ENCODE peak calls at places on chromosome 6, in eight cellular contexts. P, L, Z, Q, C, M, R and E are unnamed samples.
A peak's percentile ranks its signal among the peaks of the same experiment; 100 is the strongest.

GRCh38 chr6:122580731-122581130 is 29.5 kb upstream of the PKIB start:
- DNase-seq in P (peak; percentile 4), L (no peak), Z (peak; percentile 15), Q (no peak), C (no peak), M (no peak), R (no peak), E (peak; percentile 13)

GRCh38 chr6:83188501-83188900 is 4.6 kb downstream of the PGM3 start:
- DNase-seq in P (no peak), L (no peak), Z (no peak), Q (no peak), C (no peak), M (no peak), R (no peak), E (no peak)

GRCh38 chr6:6649824-6650349 is 61.4 kb downstream of the LY86 start:
- DNase-seq in P (no peak), L (no peak), Z (no peak), Q (no peak), C (no peak), M (no peak), R (no peak), E (no peak)

GRCh38 chr6:130076512-130076911 is 58.1 kb downstream of the L3MBTL3 start:
- DNase-seq in P (peak; percentile 6), L (no peak), Z (no peak), Q (no peak), C (no peak), M (no peak), R (no peak), E (no peak)

GRCh38 chr6:56570434-56571359 is 72.0 kb downstream of the DST start:
- DNase-seq in P (peak; percentile 60), L (peak; percentile 52), Z (no peak), Q (no peak), C (peak; percentile 20), M (no peak), R (no peak), E (peak; percentile 50)

GRCh38 chr6:14396826-14397517 is 279.4 kb downstream of the CD83 start:
- DNase-seq in P (no peak), L (no peak), Z (no peak), Q (peak; percentile 91), C (no peak), M (no peak), R (peak; percentile 29), E (no peak)

GRCh38 chr6:71091946-71092345 is 135.1 kb upstream of the B3GAT2 start:
- DNase-seq in P (no peak), L (no peak), Z (no peak), Q (no peak), C (no peak), M (no peak), R (no peak), E (no peak)

GRCh38 chr6:170099387-170099786 is 191.5 kb downstream of the DLL1 start:
- DNase-seq in P (no peak), L (no peak), Z (no peak), Q (peak; percentile 19), C (no peak), M (no peak), R (no peak), E (no peak)

GRCh38 chr6:90654806-90655205 is 67.9 kb upstream of the MAP3K7 start:
- DNase-seq in P (no peak), L (no peak), Z (no peak), Q (no peak), C (no peak), M (no peak), R (no peak), E (no peak)

GRCh38 chr6:99119109-99120031 is 171.6 kb upstream of the FBXL4 start:
- DNase-seq in P (peak; percentile 23), L (peak; percentile 54), Z (peak; percentile 12), Q (no peak), C (peak; percentile 27), M (no peak), R (peak; percentile 43), E (peak; percentile 57)

GRCh38 chr6:146785001-146785585 is 186.3 kb downstream of the ADGB start:
- DNase-seq in P (peak; percentile 36), L (peak; percentile 40), Z (peak; percentile 56), Q (no peak), C (peak; percentile 42), M (no peak), R (peak; percentile 31), E (peak; percentile 79)

GRCh38 chr6:32192608-32193039 is at the start of gene GPSM3:
- DNase-seq in P (no peak), L (peak; percentile 57), Z (no peak), Q (no peak), C (no peak), M (peak; percentile 59), R (peak; percentile 45), E (peak; percentile 91)

GRCh38 chr6:135250751-135251356 is 69.7 kb downstream of the MYB start:
- DNase-seq in P (peak; percentile 49), L (no peak), Z (no peak), Q (peak; percentile 56), C (no peak), M (no peak), R (no peak), E (no peak)

GRCh38 chr6:125022391-125022989 is 60.3 kb downstream of the RNF217 start:
- DNase-seq in P (no peak), L (peak; percentile 37), Z (no peak), Q (no peak), C (no peak), M (no peak), R (no peak), E (no peak)

GRCh38 chr6:158869010-158869603 is 49.9 kb upstream of the EZR start:
- DNase-seq in P (no peak), L (no peak), Z (peak; percentile 89), Q (no peak), C (peak; percentile 92), M (peak; percentile 53), R (peak; percentile 54), E (no peak)

GRCh38 chr6:44452725-44453124 is 65.2 kb downstream of the CDC5L start:
- DNase-seq in P (peak; percentile 51), L (peak; percentile 20), Z (no peak), Q (no peak), C (peak; percentile 61), M (no peak), R (no peak), E (no peak)

GRCh38 chr6:155483858-155484257 is 28.2 kb upstream of the NOX3 start:
- DNase-seq in P (peak; percentile 31), L (no peak), Z (no peak), Q (no peak), C (no peak), M (no peak), R (no peak), E (no peak)

GRCh38 chr6:150252714-150253444 is 110.0 kb downstream of the PPP1R14C start:
- DNase-seq in P (no peak), L (no peak), Z (peak; percentile 22), Q (no peak), C (no peak), M (no peak), R (peak; percentile 73), E (no peak)

GRCh38 chr6:156954191-156954590 is 177.0 kb downstream of the ARID1B start:
- DNase-seq in P (no peak), L (no peak), Z (no peak), Q (no peak), C (no peak), M (no peak), R (no peak), E (no peak)

GRCh38 chr6:16533721-16534136 is 227.5 kb downstream of the ATXN1 start:
- DNase-seq in P (no peak), L (no peak), Z (no peak), Q (no peak), C (peak; percentile 6), M (no peak), R (no peak), E (no peak)

GRCh38 chr6:80586242-80586641 is 479.8 kb downstream of the BCKDHB start:
- DNase-seq in P (no peak), L (no peak), Z (no peak), Q (no peak), C (no peak), M (no peak), R (no peak), E (no peak)

GRCh38 chr6:96237656-96238347 is 222.0 kb downstream of the FUT9 start:
- DNase-seq in P (no peak), L (no peak), Z (no peak), Q (no peak), C (no peak), M (no peak), R (no peak), E (no peak)

GRCh38 chr6:166728884-166729530 is 102.0 kb upstream of the RPS6KA2 start:
- DNase-seq in P (no peak), L (no peak), Z (no peak), Q (no peak), C (no peak), M (no peak), R (no peak), E (peak; percentile 86)
- TF ChIP-seq MAX in P (no peak), L (no peak), Z (no peak), Q (no peak), C (no peak), M (no peak), R (no peak), E (peak; percentile 88)

DNA sequence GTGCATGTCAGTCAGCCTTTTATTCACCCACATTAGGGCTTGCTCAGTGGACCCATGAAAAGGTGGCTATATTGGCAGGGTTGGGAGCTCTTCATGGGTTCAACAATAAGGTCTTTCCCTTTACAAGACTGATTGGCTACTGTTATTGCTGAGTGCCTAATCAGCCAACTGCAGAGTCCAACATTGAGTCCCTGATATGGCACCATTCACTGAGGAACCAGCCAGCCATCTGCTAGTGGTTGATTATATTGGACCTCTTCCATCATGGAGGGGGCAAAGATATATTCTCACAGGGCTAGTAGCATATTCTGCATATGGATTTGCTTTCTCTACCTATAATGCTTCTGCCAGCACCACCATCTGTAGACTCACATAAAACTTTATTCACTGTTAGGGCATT is 69.9 kb downstream of the CDKAL1 start:
- DNase-seq in P (no peak), L (no peak), Z (no peak), Q (no peak), C (no peak), M (no peak), R (no peak), E (no peak)
- H3K4me3 ChIP-seq in P (no peak overlapping the region), L (no peak overlapping the region), Z (no peak overlapping the region), Q (no peak overlapping the region), C (no peak overlapping the region), M (no peak overlapping the region), R (no peak overlapping the region), E (no peak overlapping the region)

GRCh38 chr6:35044145-35044745 is 96.9 kb downstream of the TCP11 start:
- DNase-seq in P (no peak), L (no peak), Z (no peak), Q (no peak), C (no peak), M (no peak), R (no peak), E (peak; percentile 88)
- TF ChIP-seq POLR2A in P (no peak), L (no peak), Z (no peak), Q (no peak), C (no peak), M (no peak), R (no peak), E (no peak)

DNA sequence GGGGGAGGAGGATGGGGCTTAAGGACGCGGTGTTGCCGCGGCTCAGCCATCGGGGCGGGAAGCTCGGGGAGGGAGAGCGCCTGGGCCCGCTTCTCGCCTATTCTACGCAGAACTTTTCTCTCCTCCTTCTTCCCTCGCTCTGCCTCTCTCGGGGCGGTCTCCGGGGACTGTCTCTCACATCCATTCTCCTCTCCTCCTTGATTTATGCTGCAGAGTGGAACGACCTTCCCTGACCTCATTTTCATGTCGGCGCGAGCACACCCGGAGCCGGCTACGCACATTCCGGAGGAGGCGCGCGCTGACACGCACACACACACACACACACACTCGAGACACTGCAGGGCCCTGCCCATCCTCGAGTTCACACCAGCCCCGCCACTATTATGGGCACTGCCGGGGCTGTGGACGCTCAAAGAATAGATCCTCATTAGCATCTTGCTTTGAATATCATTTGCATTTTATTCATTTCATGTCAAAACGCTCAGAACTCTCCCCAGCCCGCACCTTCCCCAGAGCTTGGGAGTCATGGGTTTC is 36.7 kb downstream of the NCR2 start:
- DNase-seq in P (no peak), L (no peak), Z (no peak), Q (peak; percentile 54), C (no peak), M (no peak), R (no peak), E (no peak)
- TF ChIP-seq MAX in P (no peak), L (no peak), Z (no peak), Q (no peak), C (no peak), M (no peak), R (no peak), E (no peak)